ENCODE peak calls at places on chromosomes 4 and X, in seven cellular contexts. W, K, Q, G, I, D and U are unnamed samples.

GRCh38 chr4:159227984-159228383 is 125.1 kb downstream of the RAPGEF2 start:
- DNase-seq in W (peak), K (peak), Q (peak), G (peak), I (peak), D (peak), U (peak)

GRCh38 chr4:173139561-173139960 is 29.1 kb upstream of the GALNT7 start:
- DNase-seq in W (no peak), K (no peak), Q (no peak), G (no peak), I (no peak), D (no peak), U (no peak)

GRCh38 chr4:38371391-38371851 is 292.6 kb upstream of the KLF3 start:
- DNase-seq in W (no peak), K (no peak), Q (peak), G (peak), I (peak), D (no peak), U (no peak)

GRCh38 chr4:139042981-139043460 is 27.4 kb downstream of the NOCT start:
- DNase-seq in W (no peak), K (no peak), Q (no peak), G (peak), I (no peak), D (no peak), U (no peak)

GRCh38 chr4:186820371-186820990 is 96.8 kb upstream of the FAT1 start:
- DNase-seq in W (peak), K (peak), Q (peak), G (peak), I (peak), D (no peak), U (no peak)

GRCh38 chr4:159685406-159686092 is 582.7 kb downstream of the RAPGEF2 start:
- DNase-seq in W (no peak), K (no peak), Q (peak), G (no peak), I (no peak), D (no peak), U (no peak)

GRCh38 chrX:70054391-70054790 is 4.7 kb upstream of the AWAT2 start:
- DNase-seq in W (no peak), K (no peak), Q (no peak), G (no peak), I (no peak), D (no peak), U (no peak)

GRCh38 chr4:13322681-13323101 is 161.4 kb downstream of the RAB28 start:
- DNase-seq in W (no peak), K (no peak), Q (peak), G (peak), I (no peak), D (no peak), U (no peak)

GRCh38 chr4:94701606-94702300 is 56.0 kb upstream of the BMPR1B start:
- DNase-seq in W (no peak), K (no peak), Q (no peak), G (no peak), I (no peak), D (no peak), U (no peak)

GRCh38 chrX:154408659-154409221 is 314 bp downstream of the DNASE1L1 start:
- DNase-seq in W (no peak), K (no peak), Q (no peak), G (no peak), I (no peak), D (no peak), U (no peak)

GRCh38 chr4:74618659-74619058 is 173.7 kb downstream of the AREG start:
- DNase-seq in W (no peak), K (no peak), Q (peak), G (peak), I (no peak), D (no peak), U (no peak)

GRCh38 chrX:132615396-132616131 is 126.7 kb upstream of the MBNL3 start:
- DNase-seq in W (no peak), K (peak), Q (peak), G (peak), I (peak), D (no peak), U (no peak)

GRCh38 chrX:17550011-17550410 is 175.0 kb downstream of the NHS start:
- DNase-seq in W (no peak), K (no peak), Q (no peak), G (no peak), I (no peak), D (no peak), U (no peak)

GRCh38 chrX:17544831-17545230 is 169.8 kb downstream of the NHS start:
- DNase-seq in W (no peak), K (no peak), Q (no peak), G (no peak), I (peak), D (no peak), U (no peak)

GRCh38 chrX:17546356-17546755 is 171.4 kb downstream of the NHS start:
- DNase-seq in W (no peak), K (no peak), Q (no peak), G (no peak), I (no peak), D (no peak), U (no peak)

GRCh38 chrX:17549005-17549685 is 174.1 kb downstream of the NHS start:
- DNase-seq in W (no peak), K (no peak), Q (no peak), G (no peak), I (no peak), D (no peak), U (no peak)

DNA sequence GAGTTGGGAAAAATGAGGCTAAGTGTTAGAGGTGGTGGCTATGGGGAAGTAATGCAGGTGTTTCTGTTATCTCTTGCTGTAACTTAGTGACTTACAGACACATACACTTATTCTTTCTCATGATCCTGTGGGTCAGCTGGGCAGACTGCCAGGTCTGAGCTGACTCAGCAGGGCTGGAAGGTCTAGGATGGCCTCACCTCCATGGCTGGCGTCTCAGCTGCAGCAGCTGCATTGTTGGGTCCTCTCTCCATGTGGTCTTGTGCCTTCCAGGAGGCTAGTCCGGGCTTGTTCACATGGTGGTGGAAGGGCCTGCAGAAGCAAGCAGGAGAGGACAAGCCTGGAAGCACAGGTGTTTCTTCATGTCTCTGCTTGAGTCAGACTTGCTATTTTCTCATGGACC is 172.7 kb downstream of the NHS start:
- DNase-seq in W (no peak), K (peak), Q (peak), G (peak), I (peak), D (no peak), U (no peak)
- H3K27ac ChIP-seq in W (no peak), K (no peak), Q (peak), G (peak), I (no peak), D (no peak), U (no peak)

GRCh38 chr4:77819836-77820679 is 890 bp upstream of the CNOT6L start:
- DNase-seq in W (peak), K (peak), Q (peak), G (peak), I (peak), D (peak), U (peak)
- TF ChIP-seq CTCF in W (no peak), K (no peak), Q (no peak), G (no peak), I (no peak), D (no peak), U (no peak)

GRCh38 chrX:37776283-37776986 is 3.4 kb upstream of the CYBB start:
- DNase-seq in W (no peak), K (no peak), Q (no peak), G (no peak), I (no peak), D (no peak), U (no peak)
- H3K27ac ChIP-seq in W (no peak), K (no peak), Q (no peak), G (no peak), I (no peak), D (no peak), U (no peak)

GRCh38 chrX:7065473-7065872 is 82.0 kb upstream of the STS start:
- DNase-seq in W (no peak), K (no peak), Q (no peak), G (no peak), I (no peak), D (no peak), U (no peak)

GRCh38 chrX:7071390-7071789 is 76.1 kb upstream of the STS start:
- DNase-seq in W (no peak), K (no peak), Q (no peak), G (no peak), I (no peak), D (no peak), U (no peak)

GRCh38 chrX:7067266-7067665 is 80.2 kb upstream of the STS start:
- DNase-seq in W (peak), K (no peak), Q (no peak), G (no peak), I (no peak), D (no peak), U (no peak)

GRCh38 chrX:7069556-7069955 is 78.0 kb upstream of the STS start:
- DNase-seq in W (no peak), K (no peak), Q (no peak), G (no peak), I (no peak), D (no peak), U (no peak)

GRCh38 chrX:7068939-7069367 is 78.6 kb upstream of the STS start:
- DNase-seq in W (no peak), K (no peak), Q (peak), G (no peak), I (no peak), D (no peak), U (no peak)
- TF ChIP-seq CTCF in W (no peak), K (no peak), Q (peak), G (no peak), I (no peak), D (no peak), U (no peak)

GRCh38 chrX:49212861-49213260 is 12.9 kb upstream of the SYP start:
- DNase-seq in W (no peak), K (no peak), Q (no peak), G (no peak), I (no peak), D (no peak), U (no peak)

GRCh38 chrX:49212209-49212608 is 12.2 kb upstream of the SYP start:
- DNase-seq in W (no peak), K (no peak), Q (no peak), G (no peak), I (no peak), D (no peak), U (no peak)

GRCh38 chrX:49210406-49210805 is 10.4 kb upstream of the SYP start:
- DNase-seq in W (no peak), K (no peak), Q (no peak), G (no peak), I (no peak), D (no peak), U (no peak)

GRCh38 chrX:49211074-49211473 is 11.1 kb upstream of the SYP start:
- DNase-seq in W (no peak), K (no peak), Q (no peak), G (no peak), I (no peak), D (no peak), U (no peak)

GRCh38 chrX:49214996-49215526 is 15.1 kb upstream of the SYP start:
- DNase-seq in W (no peak), K (no peak), Q (no peak), G (no peak), I (no peak), D (no peak), U (no peak)
- H3K27ac ChIP-seq in W (no peak), K (no peak), Q (no peak), G (no peak), I (no peak), D (no peak), U (no peak)

GRCh38 chrX:8726031-8726652 is 5.8 kb downstream of the ANOS1 start:
- DNase-seq in W (no peak), K (no peak), Q (no peak), G (no peak), I (no peak), D (no peak), U (no peak)

GRCh38 chrX:8728932-8729331 is 3.0 kb downstream of the ANOS1 start:
- DNase-seq in W (no peak), K (no peak), Q (no peak), G (no peak), I (no peak), D (no peak), U (no peak)

GRCh38 chrX:8721536-8721935 is 10.4 kb downstream of the ANOS1 start:
- DNase-seq in W (no peak), K (no peak), Q (no peak), G (no peak), I (no peak), D (no peak), U (no peak)

GRCh38 chrX:8724176-8724757 is 7.7 kb downstream of the ANOS1 start:
- DNase-seq in W (no peak), K (no peak), Q (no peak), G (no peak), I (no peak), D (no peak), U (no peak)
- TF ChIP-seq CTCF in W (no peak), K (no peak), Q (peak), G (no peak), I (no peak), D (no peak), U (no peak)

DNA sequence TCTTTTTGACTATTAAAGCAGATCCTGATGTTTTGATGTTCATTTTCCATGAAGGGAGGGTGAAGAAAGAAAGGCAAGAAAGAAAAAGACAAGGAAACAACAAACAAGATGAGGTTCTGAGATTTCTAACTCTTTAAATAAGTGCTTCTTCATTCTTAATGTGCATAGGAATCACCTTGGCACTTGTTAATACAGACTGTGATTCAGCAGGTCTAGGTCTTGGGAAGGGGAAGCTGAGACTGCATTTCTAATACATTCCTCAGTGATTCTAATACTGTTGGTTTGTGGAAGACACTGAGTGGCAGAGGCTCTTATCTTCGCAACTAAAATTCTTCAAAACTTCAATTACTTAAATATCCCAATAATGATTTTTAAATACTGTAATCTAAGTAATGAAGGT is 95.2 kb upstream of the NAP1L5 start:
- DNase-seq in W (no peak), K (no peak), Q (peak), G (peak), I (no peak), D (no peak), U (no peak)
- H3K27ac ChIP-seq in W (peak), K (no peak), Q (peak), G (no peak), I (peak), D (peak), U (no peak)